ENCODE peak calls at places on chromosomes 16 and 17, in nine cellular contexts. A is NCI-H1092 treated with DMSO at 0.1 percent for 48 hours; Y is activated CD4-positive, alpha-beta T cell treated with anti-CD3 and anti-CD28 coated beads for 24 hours; L is activated naive CD4-positive, alpha-beta T cell; W is effector memory CD4-positive, alpha-beta T cell; F is NCI-H69; J is iPS-NIHi11; Q is activated T-cell treated with anti-CD3 and anti-CD28 coated beads for 1 hour; H is H9. O is an unnamed sample.

GRCh38 chr16:17939052-17939673 is 397.4 kb downstream of the NPIPA8 start:
- DNase-seq in A (no peak), Y (no peak), L (no peak), W (no peak), F (no peak), J (no peak), Q (no peak), H (no peak), O (no peak)

GRCh38 chr16:78503501-78504110 is 404.2 kb downstream of the WWOX start:
- DNase-seq in A (peak), Y (peak), L (no peak), W (no peak), F (no peak), J (peak), Q (peak), H (no peak), O (peak)

GRCh38 chr17:57284984-57285646 is 28.8 kb downstream of the MSI2 start:
- DNase-seq in A (no peak), Y (peak), L (no peak), W (peak), F (no peak), J (peak), Q (peak), H (no peak), O (no peak)

GRCh38 chr17:45263477-45263860 is 1.6 kb upstream of the SPATA32 start:
- DNase-seq in A (no peak), Y (no peak), L (no peak), W (no peak), F (no peak), J (no peak), Q (no peak), H (peak), O (no peak)

GRCh38 chr17:81046770-81047359 is 11.9 kb downstream of the BAIAP2 start:
- DNase-seq in A (no peak), Y (no peak), L (no peak), W (no peak), F (no peak), J (no peak), Q (no peak), H (no peak), O (no peak)

GRCh38 chr17:75487351-75488070 is 27.8 kb downstream of the CASKIN2 start:
- DNase-seq in A (no peak), Y (peak), L (peak), W (peak), F (no peak), J (no peak), Q (peak), H (no peak), O (no peak)

GRCh38 chr17:8537734-8538133 is 92.8 kb downstream of the MYH10 start:
- DNase-seq in A (no peak), Y (no peak), L (no peak), W (no peak), F (no peak), J (no peak), Q (no peak), H (no peak), O (no peak)

GRCh38 chr17:34478244-34478643 is 101.1 kb upstream of the TMEM132E start:
- DNase-seq in A (no peak), Y (no peak), L (no peak), W (no peak), F (no peak), J (no peak), Q (no peak), H (no peak), O (no peak)

GRCh38 chr16:1309888-1310831 is 724 bp downstream of the UBE2I start:
- DNase-seq in A (no peak), Y (peak), L (peak), W (peak), F (peak), J (no peak), Q (peak), H (no peak), O (peak)

GRCh38 chr16:35208001-35208935 is 1748.9 kb downstream of the TP53TG3F start:
- DNase-seq in A (no peak), Y (no peak), L (no peak), W (no peak), F (no peak), J (no peak), Q (no peak), H (no peak), O (no peak)

GRCh38 chr17:70644093-70644492 is 474.8 kb downstream of the KCNJ2 start:
- DNase-seq in A (no peak), Y (no peak), L (no peak), W (no peak), F (no peak), J (no peak), Q (no peak), H (no peak), O (no peak)

GRCh38 chr17:42585353-42585752 is 7.8 kb upstream of the PSMC3IP start:
- DNase-seq in A (no peak), Y (no peak), L (no peak), W (no peak), F (no peak), J (no peak), Q (no peak), H (no peak), O (no peak)

GRCh38 chr16:1283996-1284592 is 25.3 kb upstream of the UBE2I start:
- DNase-seq in A (no peak), Y (no peak), L (no peak), W (no peak), F (no peak), J (no peak), Q (no peak), H (no peak), O (no peak)

GRCh38 chr16:75039941-75040340 is 41.1 kb downstream of the ZNRF1 start:
- DNase-seq in A (no peak), Y (no peak), L (no peak), W (no peak), F (no peak), J (no peak), Q (no peak), H (no peak), O (no peak)

GRCh38 chr16:727291-727977 is 528 bp downstream of the HAGHL start:
- DNase-seq in A (no peak), Y (no peak), L (peak), W (no peak), F (peak), J (no peak), Q (no peak), H (no peak), O (peak)

GRCh38 chr16:85436207-85436606 is 176.9 kb upstream of the GSE1 start:
- DNase-seq in A (no peak), Y (no peak), L (no peak), W (no peak), F (peak), J (no peak), Q (no peak), H (peak), O (peak)

GRCh38 chr16:25372716-25373115 is 115.1 kb upstream of the ZKSCAN2 start:
- DNase-seq in A (no peak), Y (no peak), L (no peak), W (no peak), F (no peak), J (no peak), Q (no peak), H (no peak), O (no peak)

GRCh38 chr16:79165541-79165940 is 435.0 kb downstream of the MAF start:
- DNase-seq in A (no peak), Y (no peak), L (no peak), W (no peak), F (no peak), J (no peak), Q (no peak), H (no peak), O (no peak)

GRCh38 chr17:19321481-19322128 is 40.9 kb downstream of the B9D1 start:
- DNase-seq in A (no peak), Y (no peak), L (no peak), W (no peak), F (no peak), J (no peak), Q (no peak), H (peak), O (no peak)

GRCh38 chr17:73291260-73291801 is 20.5 kb downstream of the CDC42EP4 start:
- DNase-seq in A (no peak), Y (no peak), L (no peak), W (no peak), F (no peak), J (no peak), Q (no peak), H (peak), O (no peak)

GRCh38 chr16:17273142-17273561 is 197.6 kb downstream of the XYLT1 start:
- DNase-seq in A (no peak), Y (peak), L (no peak), W (no peak), F (no peak), J (no peak), Q (no peak), H (no peak), O (peak)

GRCh38 chr16:90022209-90023077 is 3.2 kb upstream of the DBNDD1 start:
- DNase-seq in A (peak), Y (peak), L (peak), W (peak), F (peak), J (peak), Q (peak), H (peak), O (peak)

GRCh38 chr16:84464116-84464515 is 40.3 kb downstream of the MEAK7 start:
- DNase-seq in A (no peak), Y (no peak), L (no peak), W (no peak), F (peak), J (no peak), Q (no peak), H (no peak), O (no peak)

GRCh38 chr17:42581744-42582270 is 4.3 kb upstream of the PSMC3IP start:
- DNase-seq in A (no peak), Y (no peak), L (no peak), W (no peak), F (no peak), J (no peak), Q (no peak), H (no peak), O (no peak)

GRCh38 chr17:48760411-48760810 is 31.9 kb upstream of the HOXB13 start:
- DNase-seq in A (no peak), Y (no peak), L (no peak), W (no peak), F (no peak), J (no peak), Q (no peak), H (no peak), O (no peak)

GRCh38 chr17:49624896-49625295 is 49.2 kb downstream of the NXPH3 start:
- DNase-seq in A (no peak), Y (no peak), L (no peak), W (no peak), F (no peak), J (no peak), Q (no peak), H (no peak), O (no peak)

O was measured in DMS53.